ENCODE peak calls at places on chromosomes 5 and 9, in ten cellular contexts. W is stimulated activated CD4-positive, alpha-beta T cell treated with anti-CD3 and anti-CD28 coated beads, Interleukin-12 subunit alpha, Interleukin-12 subunit beta, amount 100 ng/mL, for 24 hours; K is iris pigment epithelial cell; J is ovary; O is cardiac septum; P is MCF 10A; H is Peyer's patch; L is IMR-90; N is T-helper 1 cell; E is T follicular helper cell. S is an unnamed sample.

GRCh38 chr5:75514323-75514722 is 2.6 kb downstream of the POLK start:
- DNase-seq in W (no peak), K (no peak), J (no peak), O (no peak), P (no peak), H (no peak), L (no peak), N (no peak), E (no peak), S (no peak)

GRCh38 chr5:141121563-141121962 is at the start of gene PCDHB4:
- DNase-seq in W (no peak), K (no peak), J (peak; percentile 47), O (no peak), P (peak; percentile 17), H (no peak), L (no peak), N (no peak), E (no peak), S (no peak)

GRCh38 chr9:98097836-98098235 is 21.2 kb downstream of the TRIM14 start:
- DNase-seq in W (no peak), K (no peak), J (no peak), O (no peak), P (no peak), H (no peak), L (no peak), N (no peak), E (no peak), S (no peak)

GRCh38 chr9:125549465-125550215 is 157.4 kb downstream of the MAPKAP1 start:
- DNase-seq in W (no peak), K (no peak), J (peak; percentile 62), O (peak; percentile 77), P (no peak), H (no peak), L (no peak), N (no peak), E (no peak), S (no peak)

GRCh38 chr9:98231770-98232478 is 23.5 kb downstream of the TBC1D2 start:
- DNase-seq in W (no peak), K (peak; percentile 96), J (no peak), O (no peak), P (peak; percentile 84), H (no peak), L (peak; percentile 95), N (no peak), E (no peak), S (no peak)

GRCh38 chr5:83097582-83098265 is 20.4 kb downstream of the XRCC4 start:
- DNase-seq in W (no peak), K (peak; percentile 69), J (no peak), O (no peak), P (no peak), H (no peak), L (peak; percentile 71), N (no peak), E (no peak), S (no peak)

GRCh38 chr9:122127396-122127798 is 32.2 kb downstream of the NDUFA8 start:
- DNase-seq in W (no peak), K (no peak), J (no peak), O (no peak), P (no peak), H (no peak), L (no peak), N (no peak), E (no peak), S (no peak)

GRCh38 chr5:112344540-112344939 is 74.5 kb downstream of the EPB41L4A start:
- DNase-seq in W (no peak), K (no peak), J (no peak), O (no peak), P (no peak), H (no peak), L (no peak), N (no peak), E (no peak), S (no peak)

GRCh38 chr9:14238518-14238917 is 75.4 kb downstream of the NFIB start:
- DNase-seq in W (no peak), K (peak; percentile 74), J (no peak), O (no peak), P (peak; percentile 86), H (no peak), L (peak; percentile 58), N (no peak), E (no peak), S (no peak)

GRCh38 chr5:143543358-143544255 is 140.1 kb upstream of the NR3C1 start:
- DNase-seq in W (no peak), K (peak; percentile 61), J (no peak), O (no peak), P (peak; percentile 70), H (no peak), L (peak; percentile 76), N (no peak), E (no peak), S (no peak)

GRCh38 chr5:53373420-53374188 is 106.8 kb upstream of the FST start:
- DNase-seq in W (no peak), K (no peak), J (no peak), O (no peak), P (no peak), H (no peak), L (peak; percentile 62), N (no peak), E (no peak), S (no peak)

GRCh38 chr5:61619289-61619688 is 287.2 kb downstream of the ZSWIM6 start:
- DNase-seq in W (no peak), K (no peak), J (no peak), O (no peak), P (no peak), H (no peak), L (no peak), N (no peak), E (no peak), S (no peak)